ENCODE peak calls at places on chromosomes 2 and 18, in eight cellular contexts. One of them, this sample, is unnamed.

GRCh38 chr2:161134547-161135518 is 25.4 kb upstream of the TANK start:
- DNase-seq in PC-9: peak
- DNase-seq in T-cell: no peak
- DNase-seq in GM12865: no peak
- DNase-seq in stimulated activated CD8-positive, alpha-beta memory T cell treated with anti-CD3 and anti-CD28 coated beads, Interleukin-12 subunit alpha, Interleukin-12 subunit beta, amount 100 ng/mL, for 4 hours: no peak
- DNase-seq in neural crest cell: no peak
- DNase-seq in ovary: no peak
- DNase-seq in MCF 10A: peak
- DNase-seq in this sample: no peak

GRCh38 chr2:121790276-121790956 is 35.0 kb downstream of the TSN start:
- DNase-seq in PC-9: peak
- DNase-seq in T-cell: no peak
- DNase-seq in GM12865: no peak
- DNase-seq in stimulated activated CD8-positive, alpha-beta memory T cell treated with anti-CD3 and anti-CD28 coated beads, Interleukin-12 subunit alpha, Interleukin-12 subunit beta, amount 100 ng/mL, for 4 hours: no peak
- DNase-seq in neural crest cell: no peak
- DNase-seq in ovary: no peak
- DNase-seq in MCF 10A: peak
- DNase-seq in this sample: no peak

GRCh38 chr2:83342860-83343329 is 1116.2 kb downstream of the SUCLG1 start:
- DNase-seq in PC-9: no peak
- DNase-seq in T-cell: no peak
- DNase-seq in GM12865: no peak
- DNase-seq in stimulated activated CD8-positive, alpha-beta memory T cell treated with anti-CD3 and anti-CD28 coated beads, Interleukin-12 subunit alpha, Interleukin-12 subunit beta, amount 100 ng/mL, for 4 hours: no peak
- DNase-seq in neural crest cell: no peak
- DNase-seq in ovary: no peak
- DNase-seq in MCF 10A: no peak
- DNase-seq in this sample: no peak

GRCh38 chr2:46643951-46644350 is 164.6 kb downstream of the TMEM247 start:
- DNase-seq in PC-9: peak
- DNase-seq in T-cell: no peak
- DNase-seq in GM12865: peak
- DNase-seq in stimulated activated CD8-positive, alpha-beta memory T cell treated with anti-CD3 and anti-CD28 coated beads, Interleukin-12 subunit alpha, Interleukin-12 subunit beta, amount 100 ng/mL, for 4 hours: no peak
- DNase-seq in neural crest cell: no peak
- DNase-seq in ovary: no peak
- DNase-seq in MCF 10A: peak
- DNase-seq in this sample: no peak

GRCh38 chr2:122203523-122203922 is 448.1 kb downstream of the TSN start:
- DNase-seq in PC-9: no peak
- DNase-seq in T-cell: no peak
- DNase-seq in GM12865: no peak
- DNase-seq in stimulated activated CD8-positive, alpha-beta memory T cell treated with anti-CD3 and anti-CD28 coated beads, Interleukin-12 subunit alpha, Interleukin-12 subunit beta, amount 100 ng/mL, for 4 hours: no peak
- DNase-seq in neural crest cell: no peak
- DNase-seq in ovary: no peak
- DNase-seq in MCF 10A: peak
- DNase-seq in this sample: no peak

GRCh38 chr2:191115801-191116200 is 35.0 kb downstream of the STAT4 start:
- DNase-seq in PC-9: no peak
- DNase-seq in T-cell: no peak
- DNase-seq in GM12865: peak
- DNase-seq in stimulated activated CD8-positive, alpha-beta memory T cell treated with anti-CD3 and anti-CD28 coated beads, Interleukin-12 subunit alpha, Interleukin-12 subunit beta, amount 100 ng/mL, for 4 hours: no peak
- DNase-seq in neural crest cell: no peak
- DNase-seq in ovary: no peak
- DNase-seq in MCF 10A: no peak
- DNase-seq in this sample: no peak

GRCh38 chr2:35220471-35220870 is 1135.1 kb upstream of the CRIM1 start:
- DNase-seq in PC-9: peak
- DNase-seq in T-cell: no peak
- DNase-seq in GM12865: no peak
- DNase-seq in stimulated activated CD8-positive, alpha-beta memory T cell treated with anti-CD3 and anti-CD28 coated beads, Interleukin-12 subunit alpha, Interleukin-12 subunit beta, amount 100 ng/mL, for 4 hours: no peak
- DNase-seq in neural crest cell: no peak
- DNase-seq in ovary: no peak
- DNase-seq in MCF 10A: peak
- DNase-seq in this sample: no peak

GRCh38 chr2:39313575-39313974 is 69.8 kb upstream of the CDKL4 start:
- DNase-seq in PC-9: no peak
- DNase-seq in T-cell: no peak
- DNase-seq in GM12865: no peak
- DNase-seq in stimulated activated CD8-positive, alpha-beta memory T cell treated with anti-CD3 and anti-CD28 coated beads, Interleukin-12 subunit alpha, Interleukin-12 subunit beta, amount 100 ng/mL, for 4 hours: no peak
- DNase-seq in neural crest cell: no peak
- DNase-seq in ovary: no peak
- DNase-seq in MCF 10A: peak
- DNase-seq in this sample: no peak

GRCh38 chr18:69387181-69387580 is 13.5 kb upstream of the DOK6 start:
- DNase-seq in PC-9: no peak
- DNase-seq in T-cell: no peak
- DNase-seq in GM12865: no peak
- DNase-seq in stimulated activated CD8-positive, alpha-beta memory T cell treated with anti-CD3 and anti-CD28 coated beads, Interleukin-12 subunit alpha, Interleukin-12 subunit beta, amount 100 ng/mL, for 4 hours: no peak
- DNase-seq in neural crest cell: no peak
- DNase-seq in ovary: no peak
- DNase-seq in MCF 10A: peak
- DNase-seq in this sample: no peak

GRCh38 chr2:97730245-97730644 is 16.9 kb downstream of the ZAP70 start:
- DNase-seq in PC-9: no peak
- DNase-seq in T-cell: no peak
- DNase-seq in GM12865: no peak
- DNase-seq in stimulated activated CD8-positive, alpha-beta memory T cell treated with anti-CD3 and anti-CD28 coated beads, Interleukin-12 subunit alpha, Interleukin-12 subunit beta, amount 100 ng/mL, for 4 hours: no peak
- DNase-seq in neural crest cell: no peak
- DNase-seq in ovary: no peak
- DNase-seq in MCF 10A: peak
- DNase-seq in this sample: peak

GRCh38 chr2:20225294-20226151 is 593 bp upstream of the SDC1 start:
- DNase-seq in PC-9: peak
- DNase-seq in T-cell: no peak
- DNase-seq in GM12865: peak
- DNase-seq in stimulated activated CD8-positive, alpha-beta memory T cell treated with anti-CD3 and anti-CD28 coated beads, Interleukin-12 subunit alpha, Interleukin-12 subunit beta, amount 100 ng/mL, for 4 hours: no peak
- DNase-seq in neural crest cell: peak
- DNase-seq in ovary: peak
- DNase-seq in MCF 10A: peak
- DNase-seq in this sample: peak

This sample was measured in sciatic nerve.